ENCODE peak calls at places on chromosome 4, in six cellular contexts. One of them, this sample, is unnamed. For H3K27me3, the result is how much of the 10 kb centered on the place peaks cover.

GRCh38 chr4:3871881-3872833 is 106.0 kb downstream of the ADRA2C start:
- DNase-seq in endothelial cell of umbilical vein: no peak
- DNase-seq in hepatocyte: no peak
- DNase-seq in suprapubic skin: peak
- DNase-seq in HCT116: no peak
- DNase-seq in sigmoid colon: peak
- DNase-seq in this sample: no peak

GRCh38 chr4:99649208-99649607 is 8.4 kb downstream of the C4orf54 start:
- DNase-seq in endothelial cell of umbilical vein: no peak
- DNase-seq in hepatocyte: no peak
- DNase-seq in suprapubic skin: no peak
- DNase-seq in HCT116: no peak
- DNase-seq in sigmoid colon: no peak
- DNase-seq in this sample: no peak

GRCh38 chr4:94534401-94535312 is 82.9 kb downstream of the PDLIM5 start:
- DNase-seq in endothelial cell of umbilical vein: no peak
- DNase-seq in hepatocyte: peak
- DNase-seq in suprapubic skin: no peak
- DNase-seq in HCT116: no peak
- DNase-seq in sigmoid colon: no peak
- DNase-seq in this sample: no peak

GRCh38 chr4:150302553-150302952 is 224.3 kb downstream of the DCLK2 start:
- DNase-seq in endothelial cell of umbilical vein: peak
- DNase-seq in hepatocyte: peak
- DNase-seq in suprapubic skin: no peak
- DNase-seq in HCT116: peak
- DNase-seq in sigmoid colon: peak
- DNase-seq in this sample: peak

GRCh38 chr4:160877087-160877790 is 1286.6 kb downstream of the FSTL5 start:
- DNase-seq in endothelial cell of umbilical vein: no peak
- DNase-seq in hepatocyte: no peak
- DNase-seq in suprapubic skin: no peak
- DNase-seq in HCT116: no peak
- DNase-seq in sigmoid colon: no peak
- DNase-seq in this sample: no peak

GRCh38 chr4:3436798-3437581 is 4.8 kb upstream of the HGFAC start:
- DNase-seq in endothelial cell of umbilical vein: peak
- DNase-seq in hepatocyte: peak
- DNase-seq in suprapubic skin: no peak
- DNase-seq in HCT116: peak
- DNase-seq in sigmoid colon: no peak
- DNase-seq in this sample: peak

GRCh38 chr4:40949701-40950100 is 199.9 kb downstream of the NSUN7 start:
- DNase-seq in endothelial cell of umbilical vein: no peak
- DNase-seq in hepatocyte: no peak
- DNase-seq in suprapubic skin: no peak
- DNase-seq in HCT116: no peak
- DNase-seq in sigmoid colon: no peak
- DNase-seq in this sample: no peak

GRCh38 chr4:8106451-8107025 is 52.1 kb downstream of the ABLIM2 start:
- DNase-seq in endothelial cell of umbilical vein: no peak
- DNase-seq in hepatocyte: no peak
- DNase-seq in suprapubic skin: no peak
- DNase-seq in HCT116: no peak
- DNase-seq in sigmoid colon: no peak
- DNase-seq in this sample: no peak

GRCh38 chr4:133565379-133565778 is 416.3 kb downstream of the PCDH10 start:
- DNase-seq in endothelial cell of umbilical vein: peak
- DNase-seq in hepatocyte: peak
- DNase-seq in suprapubic skin: no peak
- DNase-seq in HCT116: no peak
- DNase-seq in sigmoid colon: no peak
- DNase-seq in this sample: no peak

GRCh38 chr4:153260553-153261306 is 56.5 kb downstream of the TRIM2 start:
- DNase-seq in endothelial cell of umbilical vein: peak
- DNase-seq in hepatocyte: no peak
- DNase-seq in suprapubic skin: no peak
- DNase-seq in HCT116: no peak
- DNase-seq in sigmoid colon: no peak
- DNase-seq in this sample: no peak

GRCh38 chr4:138256608-138257007 is 14.5 kb upstream of the SLC7A11 start:
- DNase-seq in endothelial cell of umbilical vein: no peak
- DNase-seq in hepatocyte: no peak
- DNase-seq in suprapubic skin: no peak
- DNase-seq in HCT116: no peak
- DNase-seq in sigmoid colon: no peak
- DNase-seq in this sample: no peak

GRCh38 chr4:152309418-152309817 is 226.5 kb downstream of the FBXW7 start:
- DNase-seq in endothelial cell of umbilical vein: no peak
- DNase-seq in hepatocyte: no peak
- DNase-seq in suprapubic skin: no peak
- DNase-seq in HCT116: no peak
- DNase-seq in sigmoid colon: no peak
- DNase-seq in this sample: no peak

GRCh38 chr4:126779001-126779400 is 853.8 kb upstream of the INTU start:
- DNase-seq in endothelial cell of umbilical vein: no peak
- DNase-seq in hepatocyte: no peak
- DNase-seq in suprapubic skin: no peak
- DNase-seq in HCT116: no peak
- DNase-seq in sigmoid colon: no peak
- DNase-seq in this sample: no peak

GRCh38 chr4:145351162-145351561 is 130.5 kb upstream of the SMAD1 start:
- DNase-seq in endothelial cell of umbilical vein: no peak
- DNase-seq in hepatocyte: no peak
- DNase-seq in suprapubic skin: no peak
- DNase-seq in HCT116: no peak
- DNase-seq in sigmoid colon: no peak
- DNase-seq in this sample: no peak

GRCh38 chr4:45442466-45442865 is 681.4 kb downstream of the GABRG1 start:
- DNase-seq in endothelial cell of umbilical vein: no peak
- DNase-seq in hepatocyte: peak
- DNase-seq in suprapubic skin: no peak
- DNase-seq in HCT116: no peak
- DNase-seq in sigmoid colon: no peak
- DNase-seq in this sample: no peak

GRCh38 chr4:29581469-29581868 is 1138.7 kb upstream of the PCDH7 start:
- DNase-seq in endothelial cell of umbilical vein: peak
- DNase-seq in hepatocyte: peak
- DNase-seq in suprapubic skin: no peak
- DNase-seq in HCT116: no peak
- DNase-seq in sigmoid colon: peak
- DNase-seq in this sample: peak

GRCh38 chr4:104524591-104524990 is 29.9 kb upstream of the CXXC4 start:
- DNase-seq in endothelial cell of umbilical vein: no peak
- DNase-seq in hepatocyte: no peak
- DNase-seq in suprapubic skin: no peak
- DNase-seq in HCT116: no peak
- DNase-seq in sigmoid colon: no peak
- DNase-seq in this sample: no peak

GRCh38 chr4:176774852-176775251 is 17.9 kb downstream of the VEGFC start:
- DNase-seq in endothelial cell of umbilical vein: peak
- DNase-seq in hepatocyte: no peak
- DNase-seq in suprapubic skin: no peak
- DNase-seq in HCT116: no peak
- DNase-seq in sigmoid colon: no peak
- DNase-seq in this sample: no peak

GRCh38 chr4:114997596-114997995 is 115.8 kb downstream of the NDST4 start:
- DNase-seq in endothelial cell of umbilical vein: no peak
- DNase-seq in hepatocyte: no peak
- DNase-seq in suprapubic skin: no peak
- DNase-seq in HCT116: no peak
- DNase-seq in sigmoid colon: no peak
- DNase-seq in this sample: no peak

GRCh38 chr4:19905006-19905405 is 346.7 kb upstream of the SLIT2 start:
- DNase-seq in endothelial cell of umbilical vein: no peak
- DNase-seq in hepatocyte: no peak
- DNase-seq in suprapubic skin: no peak
- DNase-seq in HCT116: no peak
- DNase-seq in sigmoid colon: no peak
- DNase-seq in this sample: no peak

GRCh38 chr4:154626793-154627484 is 14.5 kb upstream of the FGG start:
- DNase-seq in endothelial cell of umbilical vein: peak
- DNase-seq in hepatocyte: peak
- DNase-seq in suprapubic skin: no peak
- DNase-seq in HCT116: peak
- DNase-seq in sigmoid colon: peak
- DNase-seq in this sample: peak

GRCh38 chr4:155552180-155552579 is 114.5 kb upstream of the GUCY1A1 start:
- DNase-seq in endothelial cell of umbilical vein: no peak
- DNase-seq in hepatocyte: no peak
- DNase-seq in suprapubic skin: no peak
- DNase-seq in HCT116: no peak
- DNase-seq in sigmoid colon: no peak
- DNase-seq in this sample: no peak

GRCh38 chr4:54067163-54067562 is 2.8 kb upstream of the CHIC2 start:
- DNase-seq in endothelial cell of umbilical vein: peak
- DNase-seq in hepatocyte: peak
- DNase-seq in suprapubic skin: no peak
- DNase-seq in HCT116: peak
- DNase-seq in sigmoid colon: peak
- DNase-seq in this sample: peak

GRCh38 chr4:3426465-3427133 is 15.2 kb upstream of the HGFAC start:
- DNase-seq in endothelial cell of umbilical vein: no peak
- DNase-seq in hepatocyte: no peak
- DNase-seq in suprapubic skin: no peak
- DNase-seq in HCT116: no peak
- DNase-seq in sigmoid colon: no peak
- DNase-seq in this sample: no peak

GRCh38 chr4:61619528-61619927 is 419.4 kb downstream of the ADGRL3 start:
- DNase-seq in endothelial cell of umbilical vein: no peak
- DNase-seq in hepatocyte: no peak
- DNase-seq in suprapubic skin: no peak
- DNase-seq in HCT116: no peak
- DNase-seq in sigmoid colon: no peak
- DNase-seq in this sample: no peak

GRCh38 chr4:187547281-187547680 is 448.3 kb upstream of the ZFP42 start:
- DNase-seq in endothelial cell of umbilical vein: no peak
- DNase-seq in hepatocyte: peak
- DNase-seq in suprapubic skin: no peak
- DNase-seq in HCT116: no peak
- DNase-seq in sigmoid colon: no peak
- DNase-seq in this sample: no peak

GRCh38 chr4:187544461-187545053 is 451.0 kb upstream of the ZFP42 start:
- DNase-seq in endothelial cell of umbilical vein: no peak
- DNase-seq in hepatocyte: no peak
- DNase-seq in suprapubic skin: no peak
- DNase-seq in HCT116: no peak
- DNase-seq in sigmoid colon: no peak
- DNase-seq in this sample: no peak

DNA sequence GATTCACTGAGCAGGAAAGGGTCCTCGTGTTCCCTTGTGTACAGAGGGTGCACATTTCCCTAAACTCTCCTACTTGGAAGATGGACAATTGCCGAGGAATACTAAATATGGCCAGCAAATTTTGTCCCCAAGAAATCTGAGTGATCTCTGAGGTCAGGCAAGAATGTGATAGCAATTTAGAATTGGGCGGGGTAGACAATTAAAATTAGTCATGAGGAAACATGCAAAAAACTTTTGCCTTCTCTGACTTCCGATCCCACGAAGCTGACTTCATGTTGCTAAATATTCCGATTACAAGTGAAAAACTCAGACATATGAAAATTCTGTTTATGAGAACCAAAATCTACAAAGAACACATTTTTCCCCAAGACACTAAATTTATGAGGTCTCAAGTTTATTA is 453.9 kb upstream of the ZFP42 start:
- DNase-seq in endothelial cell of umbilical vein: no peak
- DNase-seq in hepatocyte: no peak
- DNase-seq in suprapubic skin: no peak
- DNase-seq in HCT116: no peak
- DNase-seq in sigmoid colon: no peak
- DNase-seq in this sample: no peak
- H3K27me3 ChIP-seq in endothelial cell of umbilical vein: under half
- H3K27me3 ChIP-seq in hepatocyte: under half
- H3K27me3 ChIP-seq in suprapubic skin: under half
- H3K27me3 ChIP-seq in HCT116: under half
- H3K27me3 ChIP-seq in sigmoid colon: under half
- H3K27me3 ChIP-seq in this sample: under half

GRCh38 chr4:184352891-184353290 is 121.5 kb downstream of the IRF2 start:
- DNase-seq in endothelial cell of umbilical vein: no peak
- DNase-seq in hepatocyte: no peak
- DNase-seq in suprapubic skin: no peak
- DNase-seq in HCT116: no peak
- DNase-seq in sigmoid colon: no peak
- DNase-seq in this sample: no peak
- H3K27me3 ChIP-seq in endothelial cell of umbilical vein: under half
- H3K27me3 ChIP-seq in hepatocyte: under half
- H3K27me3 ChIP-seq in suprapubic skin: under half
- H3K27me3 ChIP-seq in HCT116: under half
- H3K27me3 ChIP-seq in sigmoid colon: under half
- H3K27me3 ChIP-seq in this sample: under half

DNA sequence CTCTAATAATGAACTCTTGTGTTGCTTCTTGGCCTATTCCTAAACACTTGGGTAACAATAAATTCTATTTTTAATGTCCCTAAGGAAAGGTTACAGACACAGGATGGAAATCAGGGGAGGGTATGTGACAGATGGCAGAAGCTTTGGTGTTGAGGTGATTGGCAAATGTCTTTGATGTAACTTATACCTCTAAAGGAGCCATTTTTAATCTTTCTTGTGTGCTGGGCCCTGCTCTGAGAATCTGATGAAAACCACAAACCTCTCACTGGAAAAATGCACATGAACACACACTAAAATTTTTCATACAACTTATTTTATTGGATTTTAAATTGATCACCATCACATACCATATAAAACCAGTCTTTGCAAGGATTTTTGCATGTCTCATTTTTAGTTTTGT is 17.7 kb downstream of the FRYL start:
- DNase-seq in endothelial cell of umbilical vein: no peak
- DNase-seq in hepatocyte: no peak
- DNase-seq in suprapubic skin: no peak
- DNase-seq in HCT116: no peak
- DNase-seq in sigmoid colon: no peak
- DNase-seq in this sample: no peak
- H3K27me3 ChIP-seq in endothelial cell of umbilical vein: under half
- H3K27me3 ChIP-seq in hepatocyte: under half
- H3K27me3 ChIP-seq in suprapubic skin: under half
- H3K27me3 ChIP-seq in HCT116: under half
- H3K27me3 ChIP-seq in sigmoid colon: under half
- H3K27me3 ChIP-seq in this sample: under half

GRCh38 chr4:174209296-174209695 is 74.2 kb downstream of the FBXO8 start:
- DNase-seq in endothelial cell of umbilical vein: no peak
- DNase-seq in hepatocyte: no peak
- DNase-seq in suprapubic skin: no peak
- DNase-seq in HCT116: no peak
- DNase-seq in sigmoid colon: no peak
- DNase-seq in this sample: no peak

GRCh38 chr4:174211611-174212044 is 71.8 kb downstream of the FBXO8 start:
- DNase-seq in endothelial cell of umbilical vein: no peak
- DNase-seq in hepatocyte: no peak
- DNase-seq in suprapubic skin: no peak
- DNase-seq in HCT116: no peak
- DNase-seq in sigmoid colon: no peak
- DNase-seq in this sample: no peak

GRCh38 chr4:174212061-174212460 is 71.4 kb downstream of the FBXO8 start:
- DNase-seq in endothelial cell of umbilical vein: no peak
- DNase-seq in hepatocyte: no peak
- DNase-seq in suprapubic skin: no peak
- DNase-seq in HCT116: no peak
- DNase-seq in sigmoid colon: no peak
- DNase-seq in this sample: no peak

GRCh38 chr4:174210354-174210753 is 73.1 kb downstream of the FBXO8 start:
- DNase-seq in endothelial cell of umbilical vein: no peak
- DNase-seq in hepatocyte: no peak
- DNase-seq in suprapubic skin: no peak
- DNase-seq in HCT116: no peak
- DNase-seq in sigmoid colon: no peak
- DNase-seq in this sample: no peak

GRCh38 chr4:174210952-174211490 is 72.4 kb downstream of the FBXO8 start:
- DNase-seq in endothelial cell of umbilical vein: no peak
- DNase-seq in hepatocyte: no peak
- DNase-seq in suprapubic skin: no peak
- DNase-seq in HCT116: no peak
- DNase-seq in sigmoid colon: no peak
- DNase-seq in this sample: no peak
- H3K27me3 ChIP-seq in endothelial cell of umbilical vein: under half
- H3K27me3 ChIP-seq in hepatocyte: half or more
- H3K27me3 ChIP-seq in suprapubic skin: half or more
- H3K27me3 ChIP-seq in HCT116: under half
- H3K27me3 ChIP-seq in sigmoid colon: under half
- H3K27me3 ChIP-seq in this sample: under half

This sample was measured in adrenal gland.